ENCODE peak calls at places on chromosomes 16 and 17, in five cellular contexts. G, U, C, O and N are unnamed samples.

GRCh38 chr16:21260870-21261791 is 17.0 kb downstream of the CRYM start:
- DNase-seq in C (no peak), O (no peak), G (peak; percentile 72), U (peak; percentile 48), N (peak; percentile 92)

GRCh38 chr16:86427327-86427935 is 82.9 kb upstream of the FOXF1 start:
- DNase-seq in C (no peak), U (no peak), G (peak; percentile 64), O (no peak), N (peak; percentile 45)

GRCh38 chr17:14389656-14390055 is 88.8 kb downstream of the HS3ST3B1 start:
- DNase-seq in G (no peak), U (no peak), C (no peak), O (no peak), N (no peak)

GRCh38 chr17:74900208-74900607 is 6.8 kb upstream of the FADS6 start:
- DNase-seq in G (no peak), C (no peak), U (no peak), O (no peak), N (no peak)

GRCh38 chr17:56676807-56677206 is 83.3 kb downstream of the NOG start:
- DNase-seq in G (no peak), U (no peak), O (no peak), C (no peak), N (no peak)

GRCh38 chr16:68179196-68179795 is 56.6 kb downstream of the ESRP2 start:
- DNase-seq in G (peak; percentile 34), U (no peak), O (no peak), C (no peak), N (no peak)

GRCh38 chr17:5526821-5527598 is 40.6 kb downstream of the MIS12 start:
- DNase-seq in G (peak; percentile 98), O (no peak), C (peak; percentile 67), U (no peak), N (peak; percentile 93)

GRCh38 chr17:28404812-28405570 is 1.0 kb downstream of the SLC46A1 start:
- DNase-seq in U (peak; percentile 70), G (no peak), O (no peak), C (no peak), N (no peak)

GRCh38 chr17:3873862-3874261 is 19.0 kb downstream of the CAMKK1 start:
- DNase-seq in C (no peak), G (no peak), U (no peak), O (no peak), N (no peak)

GRCh38 chr16:31274831-31275816 is 15.3 kb downstream of the ITGAM start:
- DNase-seq in G (no peak), C (no peak), U (no peak), O (no peak), N (no peak)

GRCh38 chr17:63946440-63947363 is 14.6 kb upstream of the CD79B start:
- DNase-seq in O (no peak), G (peak; percentile 11), U (no peak), C (no peak), N (peak; percentile 7)

GRCh38 chr17:80773243-80773991 is 218.2 kb upstream of the CHMP6 start:
- DNase-seq in C (peak; percentile 27), U (no peak), G (peak; percentile 33), O (no peak), N (peak; percentile 46)

GRCh38 chr17:65020284-65020683 is 36.3 kb downstream of the GNA13 start:
- DNase-seq in O (no peak), U (no peak), G (peak; percentile 40), C (no peak), N (peak; percentile 45)

GRCh38 chr16:10552998-10553491 is 27.4 kb downstream of the EMP2 start:
- DNase-seq in U (no peak), O (no peak), C (peak; percentile 64), G (no peak), N (no peak)

GRCh38 chr17:66451188-66452149 is 149.1 kb downstream of the PRKCA start:
- DNase-seq in G (no peak), C (no peak), O (no peak), U (peak; percentile 38), N (no peak)

GRCh38 chr16:85661131-85662035 is 27.4 kb downstream of the GINS2 start:
- DNase-seq in C (no peak), G (no peak), O (no peak), U (no peak), N (no peak)

GRCh38 chr17:80396680-80397387 is 18.1 kb upstream of the ENDOV start:
- DNase-seq in C (no peak), U (no peak), G (no peak), O (no peak), N (no peak)

GRCh38 chr17:45954914-45955313 is 44.1 kb upstream of the STH start:
- DNase-seq in U (no peak), C (no peak), O (no peak), G (peak; percentile 17), N (no peak)

GRCh38 chr17:40535438-40535837 is 29.8 kb downstream of the CCR7 start:
- DNase-seq in O (no peak), U (no peak), G (no peak), C (no peak), N (no peak)

GRCh38 chr17:75239214-75239613 is 22.2 kb downstream of the GGA3 start:
- DNase-seq in O (no peak), C (no peak), U (no peak), G (no peak), N (no peak)

GRCh38 chr16:64180136-64180900 is 941.5 kb downstream of the CDH11 start:
- DNase-seq in U (no peak), O (no peak), G (no peak), C (no peak), N (no peak)

GRCh38 chr17:28493467-28493866 is 12.7 kb upstream of the FOXN1 start:
- DNase-seq in C (no peak), U (no peak), O (no peak), G (no peak), N (no peak)

GRCh38 chr16:80601182-80601581 is 60.4 kb downstream of the DYNLRB2 start:
- DNase-seq in O (no peak), C (no peak), G (no peak), U (no peak), N (no peak)

GRCh38 chr16:31704138-31704537 is 169.5 kb upstream of the ZNF267 start:
- DNase-seq in C (no peak), U (no peak), G (no peak), O (no peak), N (no peak)

GRCh38 chr17:79038545-79039135 is 14.7 kb downstream of the C1QTNF1 start:
- DNase-seq in O (no peak), U (no peak), C (no peak), G (peak; percentile 86), N (peak; percentile 55)

GRCh38 chr16:8108991-8109509 is 481.3 kb downstream of the TMEM114 start:
- DNase-seq in O (no peak), G (no peak), U (no peak), C (no peak), N (no peak)

GRCh38 chr16:65002265-65002664 is 119.6 kb downstream of the CDH11 start:
- DNase-seq in C (no peak), O (no peak), U (no peak), G (peak; percentile 82), N (peak; percentile 41)

GRCh38 chr17:1275962-1276736 is 3.3 kb upstream of the TRARG1 start:
- DNase-seq in O (no peak), G (no peak), C (peak; percentile 62), U (peak; percentile 63), N (peak; percentile 17)

GRCh38 chr17:1150863-1151685 is 28.7 kb downstream of the ABR start:
- DNase-seq in G (peak; percentile 36), C (no peak), U (no peak), O (no peak), N (no peak)

GRCh38 chr17:35875439-35876139 is 4.6 kb downstream of the CCL5 start:
- DNase-seq in U (no peak), G (no peak), O (no peak), C (no peak), N (no peak)

GRCh38 chr17:35878361-35878760 is 1.8 kb downstream of the CCL5 start:
- DNase-seq in G (no peak), U (no peak), C (no peak), O (no peak), N (no peak)

GRCh38 chr17:35879748-35880654 is at the start of gene CCL5:
- DNase-seq in C (no peak), U (no peak), G (no peak), O (no peak), N (no peak)

GRCh38 chr17:35872581-35872980 is 3.9 kb upstream of the HEATR9 start:
- DNase-seq in U (no peak), G (no peak), O (no peak), C (no peak), N (no peak)

DNA sequence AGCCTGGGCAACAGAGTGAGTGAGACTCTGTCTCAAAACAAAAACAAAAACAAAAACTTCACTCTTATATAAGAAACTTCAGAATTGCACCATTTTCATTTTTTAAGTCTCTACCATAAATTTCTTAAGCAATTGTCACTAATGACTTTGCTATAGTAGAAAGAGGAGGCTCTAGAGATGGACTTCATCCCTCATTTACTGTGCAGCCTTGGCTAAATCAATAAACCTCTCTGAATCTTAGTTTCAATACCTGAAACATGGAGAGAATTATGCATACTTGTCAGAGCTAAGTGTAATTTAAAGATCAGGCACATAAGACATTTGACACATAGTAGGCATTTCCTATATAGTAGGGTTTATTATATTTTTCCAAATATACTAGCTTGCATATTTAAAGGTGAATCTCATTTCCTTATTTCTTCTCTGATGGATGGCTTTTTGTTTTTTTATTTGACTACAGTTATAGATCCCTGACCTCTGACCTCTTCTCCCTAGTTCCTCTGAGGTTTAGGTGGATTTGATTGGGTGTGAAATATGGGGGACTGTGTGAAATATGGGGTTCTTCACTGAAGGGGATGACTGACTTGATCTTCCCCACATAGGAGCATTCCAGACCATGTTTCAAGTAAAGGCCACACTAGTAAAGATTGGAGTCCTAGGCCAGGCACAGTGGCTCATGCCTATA is 2.7 kb downstream of the CCL5 start:
- DNase-seq in U (no peak), O (no peak), G (no peak), C (no peak), N (no peak)
- H3K4me3 ChIP-seq in U (no peak overlapping the region), O (no peak overlapping the region), G (no peak overlapping the region), C (no peak overlapping the region), N (no peak overlapping the region)

GRCh38 chr17:18017958-18018357 is 21.0 kb downstream of the ATPAF2 start:
- DNase-seq in G (peak; percentile 71), O (no peak), U (no peak), C (no peak), N (peak; percentile 33)
- H3K4me3 ChIP-seq in G (no peak overlapping the region), O (no peak overlapping the region), U (no peak overlapping the region), C (no peak overlapping the region), N (no peak overlapping the region)

GRCh38 chr17:41813699-41814124 is 908 bp downstream of the FKBP10 start:
- DNase-seq in G (no peak), O (no peak), C (no peak), U (no peak), N (no peak)
- H3K4me3 ChIP-seq in G (peak overlapping the region; percentile 98), O (peak overlapping the region; percentile 87), C (peak overlapping the region; percentile 89), U (no peak overlapping the region), N (peak overlapping the region; percentile 92)

DNA sequence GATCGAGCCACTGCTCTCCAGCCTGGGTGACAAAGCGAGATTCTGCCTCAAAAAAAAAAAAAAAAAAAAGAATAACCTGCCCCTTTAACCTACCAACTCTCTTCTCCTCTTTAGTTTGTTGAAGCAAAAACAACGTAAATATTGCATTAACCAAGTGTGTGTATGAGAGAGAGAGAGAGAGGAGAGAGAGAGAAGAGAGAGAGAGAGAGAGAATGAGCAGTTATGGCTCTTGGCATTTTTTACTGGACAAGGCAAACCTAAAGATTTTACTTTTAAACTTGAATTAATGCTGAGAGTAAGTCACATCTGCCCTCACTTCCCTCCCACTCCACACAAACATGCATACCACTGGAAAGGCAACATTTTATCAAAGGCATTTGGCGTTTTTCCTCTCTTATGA is 3.0 kb upstream of the SLFN5 start:
- DNase-seq in U (no peak), G (no peak), O (no peak), C (no peak), N (no peak)
- H3K4me3 ChIP-seq in U (no peak overlapping the region), G (no peak overlapping the region), O (no peak overlapping the region), C (no peak overlapping the region), N (no peak overlapping the region)

GRCh38 chr17:49577651-49577935 is 1.9 kb downstream of the NXPH3 start:
- DNase-seq in C (no peak), G (no peak), O (no peak), U (no peak), N (no peak)
- H3K4me3 ChIP-seq in C (peak overlapping the region; percentile 82), G (no peak overlapping the region), O (no peak overlapping the region), U (no peak overlapping the region), N (no peak overlapping the region)